ENCODE peak calls at places on chromosomes 1 and 21, in ten cellular contexts. One of them, this sample, is unnamed.
A peak's percentile ranks its signal among the peaks of the same experiment; 100 is the strongest.

GRCh38 chr1:209645574-209646452 is 6.4 kb downstream of the LAMB3 start:
- DNase-seq in neural crest cell: no peak
- DNase-seq in BE2C: no peak
- DNase-seq in sciatic nerve: no peak
- DNase-seq in amygdala: no peak
- DNase-seq in neural progenitor cell: no peak
- DNase-seq in HL-60: no peak
- DNase-seq in stimulated activated naive CD8-positive, alpha-beta T cell treated with anti-CD3 and anti-CD28 coated beads, Interleukin-15, amount 100 ng/mL, for 72 hours: no peak
- DNase-seq in NCI-H1092: no peak
- DNase-seq in prostate gland: no peak
- DNase-seq in this sample: no peak

GRCh38 chr21:45575304-45575992 is 33.2 kb upstream of the SLC19A1 start:
- DNase-seq in amygdala: no peak
- DNase-seq in stimulated activated naive CD8-positive, alpha-beta T cell treated with anti-CD3 and anti-CD28 coated beads, Interleukin-15, amount 100 ng/mL, for 72 hours: no peak
- DNase-seq in HL-60: no peak
- DNase-seq in neural crest cell: no peak
- DNase-seq in sciatic nerve: peak; percentile 41
- DNase-seq in neural progenitor cell: no peak
- DNase-seq in BE2C: no peak
- DNase-seq in NCI-H1092: no peak
- DNase-seq in prostate gland: no peak
- DNase-seq in this sample: peak; percentile 53

GRCh38 chr1:200351826-200352549 is 57.8 kb downstream of the ZNF281 start:
- DNase-seq in stimulated activated naive CD8-positive, alpha-beta T cell treated with anti-CD3 and anti-CD28 coated beads, Interleukin-15, amount 100 ng/mL, for 72 hours: peak; percentile 18
- DNase-seq in neural progenitor cell: no peak
- DNase-seq in sciatic nerve: no peak
- DNase-seq in amygdala: no peak
- DNase-seq in BE2C: no peak
- DNase-seq in NCI-H1092: no peak
- DNase-seq in prostate gland: no peak
- DNase-seq in neural crest cell: no peak
- DNase-seq in HL-60: no peak
- DNase-seq in this sample: no peak

GRCh38 chr21:37531402-37532042 is 164.9 kb downstream of the DYRK1A start:
- DNase-seq in stimulated activated naive CD8-positive, alpha-beta T cell treated with anti-CD3 and anti-CD28 coated beads, Interleukin-15, amount 100 ng/mL, for 72 hours: no peak
- DNase-seq in HL-60: no peak
- DNase-seq in prostate gland: no peak
- DNase-seq in amygdala: no peak
- DNase-seq in NCI-H1092: peak; percentile 31
- DNase-seq in sciatic nerve: no peak
- DNase-seq in neural crest cell: no peak
- DNase-seq in neural progenitor cell: peak; percentile 9
- DNase-seq in BE2C: no peak
- DNase-seq in this sample: peak; percentile 76

GRCh38 chr1:243354511-243355153 is 98.8 kb downstream of the SDCCAG8 start:
- DNase-seq in neural progenitor cell: no peak
- DNase-seq in BE2C: no peak
- DNase-seq in stimulated activated naive CD8-positive, alpha-beta T cell treated with anti-CD3 and anti-CD28 coated beads, Interleukin-15, amount 100 ng/mL, for 72 hours: no peak
- DNase-seq in NCI-H1092: no peak
- DNase-seq in amygdala: no peak
- DNase-seq in prostate gland: no peak
- DNase-seq in HL-60: no peak
- DNase-seq in neural crest cell: no peak
- DNase-seq in sciatic nerve: no peak
- DNase-seq in this sample: no peak

GRCh38 chr1:115183711-115184259 is 94.5 kb upstream of the TSPAN2 start:
- DNase-seq in amygdala: no peak
- DNase-seq in HL-60: no peak
- DNase-seq in NCI-H1092: no peak
- DNase-seq in BE2C: no peak
- DNase-seq in stimulated activated naive CD8-positive, alpha-beta T cell treated with anti-CD3 and anti-CD28 coated beads, Interleukin-15, amount 100 ng/mL, for 72 hours: no peak
- DNase-seq in neural progenitor cell: no peak
- DNase-seq in prostate gland: no peak
- DNase-seq in sciatic nerve: peak; percentile 66
- DNase-seq in neural crest cell: no peak
- DNase-seq in this sample: no peak

GRCh38 chr1:67173988-67174387 is 7.7 kb downstream of the IL23R start:
- DNase-seq in stimulated activated naive CD8-positive, alpha-beta T cell treated with anti-CD3 and anti-CD28 coated beads, Interleukin-15, amount 100 ng/mL, for 72 hours: no peak
- DNase-seq in sciatic nerve: no peak
- DNase-seq in prostate gland: no peak
- DNase-seq in NCI-H1092: no peak
- DNase-seq in neural progenitor cell: no peak
- DNase-seq in HL-60: no peak
- DNase-seq in neural crest cell: no peak
- DNase-seq in BE2C: no peak
- DNase-seq in amygdala: no peak
- DNase-seq in this sample: no peak

GRCh38 chr1:26961826-26962225 is 1.6 kb upstream of the KDF1 start:
- DNase-seq in neural progenitor cell: no peak
- DNase-seq in sciatic nerve: no peak
- DNase-seq in BE2C: no peak
- DNase-seq in HL-60: peak; percentile 52
- DNase-seq in neural crest cell: no peak
- DNase-seq in stimulated activated naive CD8-positive, alpha-beta T cell treated with anti-CD3 and anti-CD28 coated beads, Interleukin-15, amount 100 ng/mL, for 72 hours: no peak
- DNase-seq in amygdala: no peak
- DNase-seq in NCI-H1092: no peak
- DNase-seq in prostate gland: no peak
- DNase-seq in this sample: no peak

GRCh38 chr1:200894712-200895447 is at the start of gene INAVA:
- DNase-seq in HL-60: no peak
- DNase-seq in sciatic nerve: no peak
- DNase-seq in BE2C: no peak
- DNase-seq in prostate gland: peak; percentile 78
- DNase-seq in neural crest cell: no peak
- DNase-seq in stimulated activated naive CD8-positive, alpha-beta T cell treated with anti-CD3 and anti-CD28 coated beads, Interleukin-15, amount 100 ng/mL, for 72 hours: no peak
- DNase-seq in neural progenitor cell: no peak
- DNase-seq in NCI-H1092: no peak
- DNase-seq in amygdala: no peak
- DNase-seq in this sample: peak; percentile 82

GRCh38 chr1:156914440-156914856 is 6.0 kb upstream of the LRRC71 start:
- DNase-seq in neural crest cell: no peak
- DNase-seq in amygdala: no peak
- DNase-seq in NCI-H1092: no peak
- DNase-seq in stimulated activated naive CD8-positive, alpha-beta T cell treated with anti-CD3 and anti-CD28 coated beads, Interleukin-15, amount 100 ng/mL, for 72 hours: no peak
- DNase-seq in neural progenitor cell: no peak
- DNase-seq in BE2C: peak; percentile 82
- DNase-seq in prostate gland: no peak
- DNase-seq in HL-60: no peak
- DNase-seq in sciatic nerve: no peak
- DNase-seq in this sample: no peak

GRCh38 chr1:177451191-177451590 is 280.4 kb downstream of the BRINP2 start:
- DNase-seq in BE2C: no peak
- DNase-seq in NCI-H1092: no peak
- DNase-seq in prostate gland: no peak
- DNase-seq in neural crest cell: no peak
- DNase-seq in stimulated activated naive CD8-positive, alpha-beta T cell treated with anti-CD3 and anti-CD28 coated beads, Interleukin-15, amount 100 ng/mL, for 72 hours: no peak
- DNase-seq in HL-60: no peak
- DNase-seq in neural progenitor cell: no peak
- DNase-seq in sciatic nerve: no peak
- DNase-seq in amygdala: no peak
- DNase-seq in this sample: no peak

GRCh38 chr1:37932759-37933158 is 14.1 kb downstream of the INPP5B start:
- DNase-seq in HL-60: no peak
- DNase-seq in neural crest cell: no peak
- DNase-seq in BE2C: no peak
- DNase-seq in neural progenitor cell: no peak
- DNase-seq in prostate gland: no peak
- DNase-seq in stimulated activated naive CD8-positive, alpha-beta T cell treated with anti-CD3 and anti-CD28 coated beads, Interleukin-15, amount 100 ng/mL, for 72 hours: no peak
- DNase-seq in amygdala: no peak
- DNase-seq in NCI-H1092: no peak
- DNase-seq in sciatic nerve: no peak
- DNase-seq in this sample: no peak

GRCh38 chr1:166974647-166975345 is 544 bp downstream of the ILDR2 start:
- DNase-seq in neural crest cell: no peak
- DNase-seq in stimulated activated naive CD8-positive, alpha-beta T cell treated with anti-CD3 and anti-CD28 coated beads, Interleukin-15, amount 100 ng/mL, for 72 hours: peak; percentile 32
- DNase-seq in BE2C: no peak
- DNase-seq in NCI-H1092: no peak
- DNase-seq in prostate gland: no peak
- DNase-seq in sciatic nerve: no peak
- DNase-seq in HL-60: no peak
- DNase-seq in amygdala: no peak
- DNase-seq in neural progenitor cell: peak; percentile 37
- DNase-seq in this sample: no peak

GRCh38 chr1:202589190-202589680 is 121.0 kb downstream of the SYT2 start:
- DNase-seq in BE2C: peak; percentile 93
- DNase-seq in sciatic nerve: peak; percentile 89
- DNase-seq in amygdala: no peak
- DNase-seq in prostate gland: no peak
- DNase-seq in HL-60: no peak
- DNase-seq in stimulated activated naive CD8-positive, alpha-beta T cell treated with anti-CD3 and anti-CD28 coated beads, Interleukin-15, amount 100 ng/mL, for 72 hours: no peak
- DNase-seq in NCI-H1092: no peak
- DNase-seq in neural progenitor cell: no peak
- DNase-seq in neural crest cell: peak; percentile 11
- DNase-seq in this sample: no peak

GRCh38 chr1:47895436-47895835 is 101.7 kb downstream of the TRABD2B start:
- DNase-seq in BE2C: no peak
- DNase-seq in neural progenitor cell: no peak
- DNase-seq in stimulated activated naive CD8-positive, alpha-beta T cell treated with anti-CD3 and anti-CD28 coated beads, Interleukin-15, amount 100 ng/mL, for 72 hours: no peak
- DNase-seq in neural crest cell: no peak
- DNase-seq in sciatic nerve: no peak
- DNase-seq in HL-60: no peak
- DNase-seq in NCI-H1092: no peak
- DNase-seq in prostate gland: no peak
- DNase-seq in amygdala: no peak
- DNase-seq in this sample: no peak

GRCh38 chr1:177471244-177471643 is 300.5 kb downstream of the BRINP2 start:
- DNase-seq in neural progenitor cell: no peak
- DNase-seq in neural crest cell: no peak
- DNase-seq in NCI-H1092: no peak
- DNase-seq in sciatic nerve: no peak
- DNase-seq in prostate gland: no peak
- DNase-seq in HL-60: no peak
- DNase-seq in amygdala: no peak
- DNase-seq in BE2C: no peak
- DNase-seq in stimulated activated naive CD8-positive, alpha-beta T cell treated with anti-CD3 and anti-CD28 coated beads, Interleukin-15, amount 100 ng/mL, for 72 hours: no peak
- DNase-seq in this sample: no peak

GRCh38 chr1:160681067-160681890 is 30.3 kb downstream of the CD48 start:
- DNase-seq in NCI-H1092: no peak
- DNase-seq in neural progenitor cell: peak; percentile 93
- DNase-seq in neural crest cell: peak; percentile 53
- DNase-seq in amygdala: no peak
- DNase-seq in HL-60: peak; percentile 75
- DNase-seq in stimulated activated naive CD8-positive, alpha-beta T cell treated with anti-CD3 and anti-CD28 coated beads, Interleukin-15, amount 100 ng/mL, for 72 hours: peak; percentile 92
- DNase-seq in sciatic nerve: peak; percentile 79
- DNase-seq in BE2C: peak; percentile 60
- DNase-seq in prostate gland: no peak
- DNase-seq in this sample: peak; percentile 85

GRCh38 chr1:154969246-154969645 is 1.3 kb downstream of the SHC1 start:
- DNase-seq in HL-60: no peak
- DNase-seq in BE2C: no peak
- DNase-seq in NCI-H1092: no peak
- DNase-seq in stimulated activated naive CD8-positive, alpha-beta T cell treated with anti-CD3 and anti-CD28 coated beads, Interleukin-15, amount 100 ng/mL, for 72 hours: no peak
- DNase-seq in sciatic nerve: no peak
- DNase-seq in amygdala: no peak
- DNase-seq in prostate gland: no peak
- DNase-seq in neural progenitor cell: no peak
- DNase-seq in neural crest cell: no peak
- DNase-seq in this sample: no peak

GRCh38 chr21:35399002-35399401 is 349.9 kb upstream of the RUNX1 start:
- DNase-seq in sciatic nerve: no peak
- DNase-seq in stimulated activated naive CD8-positive, alpha-beta T cell treated with anti-CD3 and anti-CD28 coated beads, Interleukin-15, amount 100 ng/mL, for 72 hours: no peak
- DNase-seq in NCI-H1092: no peak
- DNase-seq in prostate gland: no peak
- DNase-seq in neural crest cell: no peak
- DNase-seq in HL-60: no peak
- DNase-seq in neural progenitor cell: no peak
- DNase-seq in BE2C: no peak
- DNase-seq in amygdala: no peak
- DNase-seq in this sample: no peak

GRCh38 chr1:82161651-82162238 is 361.0 kb downstream of the ADGRL2 start:
- DNase-seq in neural progenitor cell: no peak
- DNase-seq in sciatic nerve: no peak
- DNase-seq in NCI-H1092: peak; percentile 32
- DNase-seq in HL-60: no peak
- DNase-seq in amygdala: no peak
- DNase-seq in prostate gland: peak; percentile 56
- DNase-seq in BE2C: no peak
- DNase-seq in neural crest cell: no peak
- DNase-seq in stimulated activated naive CD8-positive, alpha-beta T cell treated with anti-CD3 and anti-CD28 coated beads, Interleukin-15, amount 100 ng/mL, for 72 hours: no peak
- DNase-seq in this sample: no peak

GRCh38 chr1:4963251-4963650 is 308.8 kb downstream of the AJAP1 start:
- DNase-seq in prostate gland: no peak
- DNase-seq in HL-60: no peak
- DNase-seq in BE2C: no peak
- DNase-seq in sciatic nerve: no peak
- DNase-seq in stimulated activated naive CD8-positive, alpha-beta T cell treated with anti-CD3 and anti-CD28 coated beads, Interleukin-15, amount 100 ng/mL, for 72 hours: no peak
- DNase-seq in amygdala: no peak
- DNase-seq in neural crest cell: no peak
- DNase-seq in NCI-H1092: no peak
- DNase-seq in neural progenitor cell: no peak
- DNase-seq in this sample: peak; percentile 30

GRCh38 chr1:241610056-241610815 is 29.9 kb downstream of the CHML start:
- DNase-seq in neural progenitor cell: peak; percentile 57
- DNase-seq in neural crest cell: no peak
- DNase-seq in amygdala: no peak
- DNase-seq in BE2C: no peak
- DNase-seq in HL-60: no peak
- DNase-seq in sciatic nerve: no peak
- DNase-seq in stimulated activated naive CD8-positive, alpha-beta T cell treated with anti-CD3 and anti-CD28 coated beads, Interleukin-15, amount 100 ng/mL, for 72 hours: no peak
- DNase-seq in prostate gland: peak; percentile 57
- DNase-seq in NCI-H1092: peak; percentile 55
- DNase-seq in this sample: no peak

GRCh38 chr1:23369335-23370013 is at the start of gene ZNF436:
- DNase-seq in BE2C: peak; percentile 84
- DNase-seq in neural progenitor cell: peak; percentile 67
- DNase-seq in amygdala: peak; percentile 29
- DNase-seq in HL-60: no peak
- DNase-seq in stimulated activated naive CD8-positive, alpha-beta T cell treated with anti-CD3 and anti-CD28 coated beads, Interleukin-15, amount 100 ng/mL, for 72 hours: peak; percentile 26
- DNase-seq in neural crest cell: no peak
- DNase-seq in prostate gland: peak; percentile 85
- DNase-seq in NCI-H1092: peak; percentile 88
- DNase-seq in sciatic nerve: peak; percentile 94
- DNase-seq in this sample: peak; percentile 70

GRCh38 chr21:33231526-33231925 is 1.8 kb downstream of the IFNAR2 start:
- DNase-seq in stimulated activated naive CD8-positive, alpha-beta T cell treated with anti-CD3 and anti-CD28 coated beads, Interleukin-15, amount 100 ng/mL, for 72 hours: peak; percentile 70
- DNase-seq in amygdala: no peak
- DNase-seq in prostate gland: no peak
- DNase-seq in neural crest cell: no peak
- DNase-seq in BE2C: no peak
- DNase-seq in sciatic nerve: no peak
- DNase-seq in NCI-H1092: no peak
- DNase-seq in neural progenitor cell: no peak
- DNase-seq in HL-60: no peak
- DNase-seq in this sample: no peak

GRCh38 chr21:41740604-41741252 is 26.1 kb downstream of the RIPK4 start:
- DNase-seq in prostate gland: no peak
- DNase-seq in stimulated activated naive CD8-positive, alpha-beta T cell treated with anti-CD3 and anti-CD28 coated beads, Interleukin-15, amount 100 ng/mL, for 72 hours: no peak
- DNase-seq in NCI-H1092: no peak
- DNase-seq in neural crest cell: no peak
- DNase-seq in HL-60: no peak
- DNase-seq in amygdala: no peak
- DNase-seq in BE2C: no peak
- DNase-seq in neural progenitor cell: no peak
- DNase-seq in sciatic nerve: no peak
- DNase-seq in this sample: no peak

GRCh38 chr1:54309631-54310366 is 96.4 kb downstream of the SSBP3 start:
- DNase-seq in sciatic nerve: no peak
- DNase-seq in neural crest cell: no peak
- DNase-seq in prostate gland: no peak
- DNase-seq in stimulated activated naive CD8-positive, alpha-beta T cell treated with anti-CD3 and anti-CD28 coated beads, Interleukin-15, amount 100 ng/mL, for 72 hours: no peak
- DNase-seq in amygdala: no peak
- DNase-seq in BE2C: no peak
- DNase-seq in NCI-H1092: no peak
- DNase-seq in HL-60: no peak
- DNase-seq in neural progenitor cell: peak; percentile 65
- DNase-seq in this sample: no peak

GRCh38 chr1:71231751-71232150 is 150.9 kb upstream of the ZRANB2 start:
- DNase-seq in prostate gland: no peak
- DNase-seq in sciatic nerve: no peak
- DNase-seq in NCI-H1092: no peak
- DNase-seq in BE2C: no peak
- DNase-seq in HL-60: no peak
- DNase-seq in amygdala: no peak
- DNase-seq in neural progenitor cell: no peak
- DNase-seq in neural crest cell: no peak
- DNase-seq in stimulated activated naive CD8-positive, alpha-beta T cell treated with anti-CD3 and anti-CD28 coated beads, Interleukin-15, amount 100 ng/mL, for 72 hours: no peak
- DNase-seq in this sample: no peak

GRCh38 chr21:45973475-45974072 is 8.0 kb upstream of the COL6A1 start:
- DNase-seq in sciatic nerve: peak; percentile 91
- DNase-seq in stimulated activated naive CD8-positive, alpha-beta T cell treated with anti-CD3 and anti-CD28 coated beads, Interleukin-15, amount 100 ng/mL, for 72 hours: peak; percentile 92
- DNase-seq in neural crest cell: peak; percentile 83
- DNase-seq in prostate gland: peak; percentile 43
- DNase-seq in NCI-H1092: peak; percentile 87
- DNase-seq in HL-60: no peak
- DNase-seq in BE2C: peak; percentile 90
- DNase-seq in neural progenitor cell: peak; percentile 85
- DNase-seq in amygdala: peak; percentile 35
- DNase-seq in this sample: peak; percentile 78

This sample was measured in upper lobe of right lung.